ENCODE peak calls at places on chromosomes 11 and 22, in four cellular contexts. T is K562, S is GM12878, Q is HL-60. E is an unnamed sample.

GRCh38 chr22:29738118-29738815 is 18.5 kb downstream of the CABP7 start:
- DNase-seq in T (no peak), S (no peak), Q (no peak), E (no peak)

GRCh38 chr11:120501440-120501839 is 10.1 kb upstream of the GRIK4 start:
- DNase-seq in T (no peak), S (no peak), Q (no peak), E (no peak)

GRCh38 chr11:125743681-125744080 is 2.4 kb upstream of the PATE1 start:
- DNase-seq in T (no peak), S (no peak), Q (no peak), E (no peak)

GRCh38 chr11:75543808-75544207 is 18.1 kb upstream of the GDPD5 start:
- DNase-seq in T (peak), S (no peak), Q (no peak), E (no peak)

GRCh38 chr11:87252869-87253268 is 215.1 kb downstream of the TMEM135 start:
- DNase-seq in T (no peak), S (no peak), Q (no peak), E (no peak)

GRCh38 chr11:75428301-75428724 is 4.7 kb downstream of the KLHL35 start:
- DNase-seq in T (peak), S (no peak), Q (peak), E (peak)

GRCh38 chr22:20864186-20864908 is 5.5 kb downstream of the SNAP29 start:
- DNase-seq in T (peak), S (no peak), Q (peak), E (no peak)

GRCh38 chr11:26780686-26781085 is 58.8 kb upstream of the SLC5A12 start:
- DNase-seq in T (no peak), S (no peak), Q (no peak), E (no peak)

GRCh38 chr22:49927483-49928184 is 9.2 kb downstream of the CRELD2 start:
- DNase-seq in T (no peak), S (no peak), Q (no peak), E (no peak)

GRCh38 chr11:73383249-73384126 is 7.3 kb downstream of the RELT start:
- DNase-seq in T (no peak), S (no peak), Q (no peak), E (no peak)

GRCh38 chr11:128341280-128341679 is 246.1 kb downstream of the ETS1 start:
- DNase-seq in T (no peak), S (no peak), Q (no peak), E (no peak)

GRCh38 chr11:62676698-62677097 is 2.2 kb downstream of the UBXN1 start:
- DNase-seq in T (no peak), S (no peak), Q (no peak), E (no peak)

GRCh38 chr22:28075260-28075981 is 156.4 kb upstream of the PITPNB start:
- DNase-seq in T (peak), S (no peak), Q (no peak), E (no peak)

GRCh38 chr11:87281496-87281895 is 243.8 kb downstream of the TMEM135 start:
- DNase-seq in T (peak), S (no peak), Q (no peak), E (no peak)

GRCh38 chr11:125300791-125301218 is 136.3 kb downstream of the PKNOX2 start:
- DNase-seq in T (no peak), S (no peak), Q (no peak), E (no peak)

GRCh38 chr22:41900652-41901312 is 14.1 kb downstream of the SHISA8 start:
- DNase-seq in T (no peak), S (no peak), Q (no peak), E (no peak)

GRCh38 chr11:115334932-115335788 is 169.1 kb downstream of the CADM1 start:
- DNase-seq in T (peak), S (no peak), Q (no peak), E (no peak)

GRCh38 chr11:43944761-43945311 is 2.4 kb downstream of the C11orf96 start:
- DNase-seq in T (peak), S (no peak), Q (peak), E (peak)

GRCh38 chr22:49536571-49537131 is 291.0 kb downstream of the BRD1 start:
- DNase-seq in T (no peak), S (no peak), Q (no peak), E (no peak)

GRCh38 chr11:86805873-86806310 is 5.5 kb downstream of the PRSS23 start:
- DNase-seq in T (no peak), S (peak), Q (no peak), E (no peak)

GRCh38 chr11:11243790-11244469 is 109.1 kb downstream of the CSNK2A3 start:
- DNase-seq in T (peak), S (no peak), Q (no peak), E (peak)

GRCh38 chr11:3808846-3809623 is 675 bp downstream of the PGAP2 start:
- DNase-seq in T (peak), S (peak), Q (peak), E (peak)

GRCh38 chr22:49548356-49549202 is 279.1 kb downstream of the BRD1 start:
- DNase-seq in T (no peak), S (no peak), Q (no peak), E (no peak)

GRCh38 chr11:97764193-97764592 is 1256.6 kb upstream of the CNTN5 start:
- DNase-seq in T (no peak), S (no peak), Q (no peak), E (no peak)

GRCh38 chr11:86517557-86517956 is 142.9 kb downstream of the CCDC81 start:
- DNase-seq in T (no peak), S (no peak), Q (no peak), E (no peak)

GRCh38 chr22:49149721-49150608 is 677.7 kb downstream of the BRD1 start:
- DNase-seq in T (no peak), S (no peak), Q (no peak), E (no peak)

GRCh38 chr11:34053161-34053686 is 1.7 kb downstream of the CAPRIN1 start:
- DNase-seq in T (peak), S (no peak), Q (peak), E (peak)

GRCh38 chr11:73612601-73613137 is 14.8 kb upstream of the FAM168A start:
- DNase-seq in T (no peak), S (no peak), Q (no peak), E (no peak)

GRCh38 chr11:126945319-126945718 is 55.3 kb downstream of the KIRREL3 start:
- DNase-seq in T (no peak), S (no peak), Q (no peak), E (no peak)

GRCh38 chr11:112724194-112724790 is 236.9 kb upstream of the NCAM1 start:
- DNase-seq in T (no peak), S (no peak), Q (no peak), E (no peak)

GRCh38 chr11:118841469-118842222 is 42.0 kb upstream of the CXCR5 start:
- DNase-seq in T (no peak), S (peak), Q (no peak), E (no peak)

GRCh38 chr11:95544095-95544795 is 245.3 kb downstream of the FAM76B start:
- DNase-seq in T (no peak), S (no peak), Q (no peak), E (no peak)

GRCh38 chr11:10906521-10906920 is 48.7 kb upstream of the ZBED5 start:
- DNase-seq in T (no peak), S (no peak), Q (no peak), E (no peak)

GRCh38 chr22:28116261-28116673 is 197.2 kb upstream of the PITPNB start:
- DNase-seq in T (no peak), S (no peak), Q (no peak), E (no peak)

GRCh38 chr11:72433455-72434061 is 773 bp downstream of the CLPB start:
- DNase-seq in T (no peak), S (no peak), Q (peak), E (no peak)

GRCh38 chr11:65615950-65616574 is 486 bp downstream of the PCNX3 start:
- DNase-seq in T (peak), S (no peak), Q (peak), E (peak)
- TF ChIP-seq SPI1 in T (no peak), S (no peak), Q (no peak), E (no peak)

GRCh38 chr11:42462558-42463310 is 849.1 kb upstream of the API5 start:
- DNase-seq in T (no peak), S (no peak), Q (no peak), E (no peak)

DNA sequence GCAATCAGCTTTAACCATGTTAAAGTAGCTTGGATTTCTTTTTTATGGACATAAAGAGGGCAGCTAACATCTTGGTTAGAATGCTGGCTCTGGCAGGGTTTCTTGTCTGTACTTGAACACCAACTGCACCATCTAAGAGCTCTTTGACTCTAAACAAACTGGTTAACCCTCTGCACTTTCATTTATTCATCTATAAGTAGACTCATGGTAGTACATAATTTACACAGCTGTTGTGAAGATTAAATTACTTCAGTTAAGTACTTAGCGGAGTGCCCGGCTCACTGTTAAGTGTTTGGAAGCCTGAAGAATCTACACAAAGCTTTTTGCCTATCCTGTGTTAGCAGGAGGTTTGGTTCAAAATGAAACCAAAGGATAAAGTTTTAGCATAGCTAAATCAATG is 846.2 kb upstream of the API5 start:
- DNase-seq in T (no peak), S (no peak), Q (no peak), E (no peak)
- TF ChIP-seq SPI1 in T (no peak), S (no peak), Q (no peak), E (no peak)

GRCh38 chr11:35541621-35542375 is 16.4 kb upstream of the PAMR1 start:
- DNase-seq in T (no peak), S (no peak), Q (no peak), E (no peak)
- TF ChIP-seq SPI1 in T (no peak), S (no peak), Q (no peak), E (no peak)

DNA sequence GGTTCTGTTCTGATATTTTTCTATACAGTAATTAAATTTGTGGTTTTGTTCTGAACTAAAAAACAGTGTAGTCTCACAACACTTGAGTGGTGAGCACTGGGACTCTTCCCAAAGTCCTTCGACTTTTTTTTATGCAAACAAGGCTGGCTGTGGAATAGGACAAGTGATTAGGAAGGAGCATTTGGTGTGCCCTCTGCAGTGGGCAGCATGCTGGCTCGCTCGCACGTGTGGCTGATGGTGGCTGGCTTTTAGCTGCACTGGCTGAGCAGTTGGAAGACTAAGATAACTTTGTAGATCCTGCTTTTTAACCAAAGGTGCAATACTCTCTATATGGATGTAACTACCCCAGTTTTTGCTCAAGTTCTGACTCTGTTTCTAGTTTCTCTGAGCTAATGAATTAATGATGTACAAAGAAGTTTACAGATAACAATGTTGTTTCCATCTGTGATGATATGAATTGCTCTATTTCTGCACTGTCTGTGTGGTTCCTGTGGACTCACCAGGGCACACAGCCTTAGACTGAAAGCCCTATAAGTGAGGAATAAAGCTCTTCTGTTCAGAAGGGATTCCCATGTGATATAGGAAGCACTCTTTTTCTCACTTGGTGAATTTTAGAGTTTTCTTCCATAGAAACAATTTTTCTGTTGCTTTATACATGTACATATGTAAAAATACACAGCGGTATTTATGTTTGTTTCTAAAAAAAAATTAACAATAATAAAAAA is 143.1 kb upstream of the RASSF10 start:
- DNase-seq in T (no peak), S (no peak), Q (no peak), E (no peak)
- TF ChIP-seq SPI1 in T (no peak), S (no peak), Q (no peak), E (no peak)

GRCh38 chr11:28110108-28110838 is 2.1 kb downstream of the METTL15 start:
- DNase-seq in T (peak), S (peak), Q (peak), E (peak)
- TF ChIP-seq SPI1 in T (no peak), S (no peak), Q (no peak), E (no peak)

GRCh38 chr11:92224394-92225205 is at the start of gene FAT3:
- DNase-seq in T (no peak), S (no peak), Q (no peak), E (no peak)
- TF ChIP-seq SPI1 in T (no peak), S (no peak), Q (no peak), E (no peak)

GRCh38 chr22:44973829-44974228 is 36.0 kb downstream of the PHF21B start:
- DNase-seq in T (no peak), S (no peak), Q (no peak), E (no peak)

GRCh38 chr22:44970291-44970690 is 39.5 kb downstream of the PHF21B start:
- DNase-seq in T (no peak), S (no peak), Q (no peak), E (no peak)

GRCh38 chr22:44969817-44970216 is 40.0 kb downstream of the PHF21B start:
- DNase-seq in T (no peak), S (no peak), Q (no peak), E (no peak)

GRCh38 chr22:44971651-44972362 is 38.0 kb downstream of the PHF21B start:
- DNase-seq in T (no peak), S (no peak), Q (no peak), E (no peak)

GRCh38 chr22:44972363-44973083 is 37.3 kb downstream of the PHF21B start:
- DNase-seq in T (no peak), S (no peak), Q (peak), E (no peak)
- TF ChIP-seq SPI1 in T (no peak), S (no peak), Q (no peak), E (no peak)

GRCh38 chr11:19511413-19512183 is 201.0 kb upstream of the NAV2 start:
- DNase-seq in T (no peak), S (no peak), Q (no peak), E (no peak)

GRCh38 chr11:19506803-19507466 is 205.7 kb upstream of the NAV2 start:
- DNase-seq in T (no peak), S (no peak), Q (no peak), E (no peak)

GRCh38 chr11:19510468-19510867 is 202.2 kb upstream of the NAV2 start:
- DNase-seq in T (no peak), S (no peak), Q (no peak), E (no peak)

GRCh38 chr11:19511066-19511412 is 201.6 kb upstream of the NAV2 start:
- DNase-seq in T (no peak), S (no peak), Q (no peak), E (no peak)

DNA sequence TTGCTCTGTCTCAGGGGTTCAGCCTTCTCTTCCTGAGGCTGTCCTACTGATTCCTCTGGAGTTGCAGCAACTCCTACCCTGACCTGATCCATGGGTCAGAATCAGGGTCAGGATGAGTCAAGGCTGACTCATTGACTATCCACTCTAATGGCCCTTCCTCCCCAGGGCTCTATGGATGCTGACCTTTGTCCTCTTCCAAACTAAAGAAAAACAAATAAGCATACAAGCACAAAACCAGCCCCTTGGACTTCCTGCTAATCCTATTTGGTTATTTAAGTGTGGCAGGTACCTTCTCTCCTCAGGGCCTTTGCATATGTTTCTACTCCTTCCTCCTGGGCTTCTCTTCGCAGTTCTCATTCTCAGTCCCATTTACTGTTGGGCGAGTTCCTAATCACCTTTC is 204.5 kb upstream of the NAV2 start:
- DNase-seq in T (peak), S (no peak), Q (no peak), E (no peak)
- TF ChIP-seq SPI1 in T (no peak), S (no peak), Q (no peak), E (no peak)

DNA sequence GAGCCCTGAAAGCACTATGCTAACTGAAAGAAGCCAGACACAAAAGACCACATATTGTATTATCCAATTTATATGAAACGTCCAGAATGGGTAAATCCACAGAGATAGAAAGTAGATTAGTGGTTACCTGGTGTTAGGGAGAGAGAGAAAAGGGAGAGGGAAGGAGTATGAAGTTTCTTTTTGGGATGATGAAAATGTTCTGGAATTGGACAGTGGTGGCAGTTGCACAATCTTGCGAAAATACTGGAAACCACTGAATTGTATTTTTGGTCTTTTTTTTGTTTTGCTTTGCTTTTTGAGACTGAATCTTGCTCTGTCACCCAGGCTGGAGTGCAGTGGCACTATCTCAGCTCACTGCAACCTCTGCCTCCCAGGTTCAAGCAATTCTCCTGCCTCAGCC is 63.5 kb downstream of the MRTFA start:
- DNase-seq in T (no peak), S (no peak), Q (no peak), E (no peak)
- TF ChIP-seq SPI1 in T (no peak), S (no peak), Q (no peak), E (no peak)

GRCh38 chr22:25496396-25497064 is 67.9 kb upstream of the GRK3 start:
- DNase-seq in T (no peak), S (no peak), Q (no peak), E (no peak)
- TF ChIP-seq SPI1 in T (no peak), S (no peak), Q (no peak), E (no peak)

E was measured in GM12891.